ENCODE peak calls at places on chromosomes 3 and 15, in ten cellular contexts. One of them, this sample, is unnamed.

GRCh38 chr3:153026026-153026425 is 136.0 kb upstream of the RAP2B start:
- DNase-seq in tibial nerve: no peak
- DNase-seq in H1: no peak
- DNase-seq in esophagus squamous epithelium: no peak
- DNase-seq in K562: peak; percentile 36
- DNase-seq in Peyer's patch: no peak
- DNase-seq in vagina: no peak
- DNase-seq in transverse colon: no peak
- DNase-seq in breast epithelium: no peak
- DNase-seq in heart left ventricle: no peak
- DNase-seq in this sample: no peak

GRCh38 chr3:195394024-195394423 is 48.8 kb downstream of the ACAP2 start:
- DNase-seq in tibial nerve: no peak
- DNase-seq in H1: no peak
- DNase-seq in esophagus squamous epithelium: no peak
- DNase-seq in K562: no peak
- DNase-seq in Peyer's patch: no peak
- DNase-seq in vagina: no peak
- DNase-seq in transverse colon: no peak
- DNase-seq in breast epithelium: no peak
- DNase-seq in heart left ventricle: no peak
- DNase-seq in this sample: no peak

GRCh38 chr3:170585937-170586310 is at the start of gene SLC7A14:
- DNase-seq in tibial nerve: no peak
- DNase-seq in H1: peak; percentile 69
- DNase-seq in esophagus squamous epithelium: no peak
- DNase-seq in K562: no peak
- DNase-seq in Peyer's patch: no peak
- DNase-seq in vagina: no peak
- DNase-seq in transverse colon: no peak
- DNase-seq in breast epithelium: no peak
- DNase-seq in heart left ventricle: no peak
- DNase-seq in this sample: no peak

GRCh38 chr15:63188247-63188936 is 1.0 kb upstream of the RAB8B start:
- DNase-seq in tibial nerve: no peak
- DNase-seq in H1: no peak
- DNase-seq in esophagus squamous epithelium: no peak
- DNase-seq in K562: no peak
- DNase-seq in Peyer's patch: no peak
- DNase-seq in vagina: no peak
- DNase-seq in transverse colon: no peak
- DNase-seq in breast epithelium: no peak
- DNase-seq in heart left ventricle: no peak
- DNase-seq in this sample: no peak

GRCh38 chr15:67967871-67968423 is 86.2 kb upstream of the PIAS1 start:
- DNase-seq in tibial nerve: peak; percentile 49
- DNase-seq in H1: peak; percentile 86
- DNase-seq in esophagus squamous epithelium: no peak
- DNase-seq in K562: peak; percentile 59
- DNase-seq in Peyer's patch: peak; percentile 64
- DNase-seq in vagina: no peak
- DNase-seq in transverse colon: peak; percentile 76
- DNase-seq in breast epithelium: peak; percentile 39
- DNase-seq in heart left ventricle: peak; percentile 89
- DNase-seq in this sample: peak; percentile 26

GRCh38 chr3:67414740-67415139 is 239.7 kb downstream of the SUCLG2 start:
- DNase-seq in tibial nerve: no peak
- DNase-seq in H1: no peak
- DNase-seq in esophagus squamous epithelium: no peak
- DNase-seq in K562: no peak
- DNase-seq in Peyer's patch: no peak
- DNase-seq in vagina: no peak
- DNase-seq in transverse colon: no peak
- DNase-seq in breast epithelium: no peak
- DNase-seq in heart left ventricle: no peak
- DNase-seq in this sample: no peak

GRCh38 chr15:38193496-38193895 is 59.1 kb upstream of the SPRED1 start:
- DNase-seq in tibial nerve: no peak
- DNase-seq in H1: no peak
- DNase-seq in esophagus squamous epithelium: no peak
- DNase-seq in K562: no peak
- DNase-seq in Peyer's patch: no peak
- DNase-seq in vagina: no peak
- DNase-seq in transverse colon: no peak
- DNase-seq in breast epithelium: no peak
- DNase-seq in heart left ventricle: no peak
- DNase-seq in this sample: no peak

GRCh38 chr3:190096345-190096744 is 24.4 kb downstream of the P3H2 start:
- DNase-seq in tibial nerve: no peak
- DNase-seq in H1: no peak
- DNase-seq in esophagus squamous epithelium: no peak
- DNase-seq in K562: no peak
- DNase-seq in Peyer's patch: no peak
- DNase-seq in vagina: no peak
- DNase-seq in transverse colon: no peak
- DNase-seq in breast epithelium: no peak
- DNase-seq in heart left ventricle: no peak
- DNase-seq in this sample: no peak

DNA sequence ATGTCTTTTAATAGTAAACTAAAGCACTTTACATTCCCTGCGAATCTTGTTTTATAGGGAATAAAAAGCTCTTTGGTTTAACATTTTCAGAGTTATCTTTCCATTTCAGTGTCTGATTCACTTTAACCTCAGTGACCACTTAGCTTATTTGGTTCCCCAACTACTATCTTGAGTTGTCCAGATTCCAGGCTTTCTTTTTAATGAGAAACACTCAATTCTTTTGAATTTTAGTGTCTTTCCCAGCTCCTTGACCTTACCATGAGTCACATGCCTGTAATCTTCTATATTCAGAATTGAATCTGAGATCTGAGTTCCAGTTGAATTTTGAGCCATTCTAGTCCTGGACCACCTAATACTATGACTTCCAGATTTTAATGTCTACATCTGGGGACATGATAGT is 144.4 kb downstream of the KCNAB1 start:
- DNase-seq in tibial nerve: no peak
- DNase-seq in H1: no peak
- DNase-seq in esophagus squamous epithelium: no peak
- DNase-seq in K562: no peak
- DNase-seq in Peyer's patch: no peak
- DNase-seq in vagina: no peak
- DNase-seq in transverse colon: no peak
- DNase-seq in breast epithelium: no peak
- DNase-seq in heart left ventricle: no peak
- DNase-seq in this sample: no peak
- H3K27me3 ChIP-seq in tibial nerve: no peaks in the 10 kb centered on the region
- H3K27me3 ChIP-seq in H1: no peaks in the 10 kb centered on the region
- H3K27me3 ChIP-seq in esophagus squamous epithelium: no peaks in the 10 kb centered on the region
- H3K27me3 ChIP-seq in K562: no peaks in the 10 kb centered on the region
- H3K27me3 ChIP-seq in Peyer's patch: no peaks in the 10 kb centered on the region
- H3K27me3 ChIP-seq in vagina: no peaks in the 10 kb centered on the region
- H3K27me3 ChIP-seq in transverse colon: no peaks in the 10 kb centered on the region
- H3K27me3 ChIP-seq in breast epithelium: no peaks in the 10 kb centered on the region
- H3K27me3 ChIP-seq in heart left ventricle: no peaks in the 10 kb centered on the region
- H3K27me3 ChIP-seq in this sample: no peaks in the 10 kb centered on the region

GRCh38 chr15:78146437-78147154 is 2.6 kb upstream of the IDH3A start:
- DNase-seq in tibial nerve: no peak
- DNase-seq in H1: no peak
- DNase-seq in esophagus squamous epithelium: no peak
- DNase-seq in K562: peak; percentile 17
- DNase-seq in Peyer's patch: no peak
- DNase-seq in vagina: no peak
- DNase-seq in transverse colon: no peak
- DNase-seq in breast epithelium: no peak
- DNase-seq in heart left ventricle: no peak
- DNase-seq in this sample: peak; percentile 74

GRCh38 chr15:78149805-78150751 is 916 bp downstream of the IDH3A start:
- DNase-seq in tibial nerve: no peak
- DNase-seq in H1: no peak
- DNase-seq in esophagus squamous epithelium: no peak
- DNase-seq in K562: no peak
- DNase-seq in Peyer's patch: no peak
- DNase-seq in vagina: no peak
- DNase-seq in transverse colon: no peak
- DNase-seq in breast epithelium: no peak
- DNase-seq in heart left ventricle: no peak
- DNase-seq in this sample: no peak

GRCh38 chr15:78148392-78149067 is 632 bp upstream of the IDH3A start:
- DNase-seq in tibial nerve: no peak
- DNase-seq in H1: no peak
- DNase-seq in esophagus squamous epithelium: no peak
- DNase-seq in K562: no peak
- DNase-seq in Peyer's patch: no peak
- DNase-seq in vagina: no peak
- DNase-seq in transverse colon: no peak
- DNase-seq in breast epithelium: no peak
- DNase-seq in heart left ventricle: no peak
- DNase-seq in this sample: no peak

GRCh38 chr15:78147566-78147965 is 1.6 kb upstream of the IDH3A start:
- DNase-seq in tibial nerve: no peak
- DNase-seq in H1: no peak
- DNase-seq in esophagus squamous epithelium: no peak
- DNase-seq in K562: no peak
- DNase-seq in Peyer's patch: no peak
- DNase-seq in vagina: no peak
- DNase-seq in transverse colon: no peak
- DNase-seq in breast epithelium: no peak
- DNase-seq in heart left ventricle: peak; percentile 66
- DNase-seq in this sample: peak; percentile 59

DNA sequence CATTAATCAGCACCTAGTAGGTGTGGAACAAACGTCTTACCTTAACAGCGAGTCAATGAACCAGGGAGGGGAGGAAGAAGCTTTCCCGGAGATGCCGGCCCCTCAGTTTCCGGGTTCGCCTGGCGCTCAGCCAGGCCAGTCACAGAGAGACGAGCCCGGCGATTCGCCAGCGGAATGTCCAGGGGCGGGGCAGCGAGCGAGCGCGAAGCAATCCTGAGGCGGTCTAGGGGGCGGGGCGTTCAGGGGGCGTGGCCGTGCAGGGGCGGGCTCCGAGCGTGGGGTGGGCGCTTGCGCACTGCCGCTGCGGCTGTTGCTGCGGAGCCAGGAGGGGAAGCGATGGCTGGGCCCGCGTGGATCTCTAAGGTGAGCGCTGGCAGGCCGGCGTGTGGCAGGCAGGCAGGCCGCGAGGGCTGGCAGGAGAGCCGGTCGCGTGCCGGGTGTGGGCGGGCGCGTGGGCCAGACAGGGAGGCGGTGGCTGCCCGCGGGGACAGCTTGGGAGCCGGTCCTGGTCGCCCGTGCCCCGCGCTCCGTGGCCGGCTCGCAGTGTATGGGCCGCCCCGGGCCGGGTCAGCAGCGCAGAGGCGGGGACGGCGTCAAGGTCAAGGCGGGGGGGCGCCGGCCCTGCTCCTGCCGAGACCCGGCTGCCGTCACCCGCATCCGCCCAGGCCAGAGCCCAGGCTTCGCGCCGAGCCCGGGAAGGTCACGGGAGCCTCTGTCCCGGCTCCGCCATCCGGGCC is at the start of gene IDH3A:
- DNase-seq in tibial nerve: peak; percentile 99
- DNase-seq in H1: peak; percentile 100
- DNase-seq in esophagus squamous epithelium: peak; percentile 82
- DNase-seq in K562: peak; percentile 99
- DNase-seq in Peyer's patch: peak; percentile 100
- DNase-seq in vagina: peak; percentile 96
- DNase-seq in transverse colon: peak; percentile 100
- DNase-seq in breast epithelium: peak; percentile 97
- DNase-seq in heart left ventricle: peak; percentile 100
- DNase-seq in this sample: peak; percentile 97
- TF ChIP-seq POLR2A in tibial nerve: peak; percentile 91
- TF ChIP-seq POLR2A in H1: peak; percentile 17
- TF ChIP-seq POLR2A in esophagus squamous epithelium: peak; percentile 91
- TF ChIP-seq POLR2A in K562: peak; percentile 87
- TF ChIP-seq POLR2A in Peyer's patch: peak; percentile 63
- TF ChIP-seq POLR2A in vagina: peak; percentile 87
- TF ChIP-seq POLR2A in transverse colon: peak; percentile 85
- TF ChIP-seq POLR2A in breast epithelium: peak; percentile 22
- TF ChIP-seq POLR2A in heart left ventricle: peak; percentile 94
- TF ChIP-seq POLR2A in this sample: peak; percentile 97

GRCh38 chr15:89759835-89760234 is 8.8 kb upstream of the MESP1 start:
- DNase-seq in tibial nerve: no peak
- DNase-seq in H1: no peak
- DNase-seq in esophagus squamous epithelium: no peak
- DNase-seq in K562: no peak
- DNase-seq in Peyer's patch: no peak
- DNase-seq in vagina: no peak
- DNase-seq in transverse colon: no peak
- DNase-seq in breast epithelium: no peak
- DNase-seq in heart left ventricle: no peak
- DNase-seq in this sample: no peak
- H3K4me3 ChIP-seq in tibial nerve: no peak overlapping the region
- H3K4me3 ChIP-seq in H1: no peak overlapping the region
- H3K4me3 ChIP-seq in esophagus squamous epithelium: no peak overlapping the region
- H3K4me3 ChIP-seq in K562: no peak overlapping the region
- H3K4me3 ChIP-seq in Peyer's patch: no peak overlapping the region
- H3K4me3 ChIP-seq in vagina: no peak overlapping the region
- H3K4me3 ChIP-seq in transverse colon: no peak overlapping the region
- H3K4me3 ChIP-seq in breast epithelium: no peak overlapping the region
- H3K4me3 ChIP-seq in heart left ventricle: no peak overlapping the region
- H3K4me3 ChIP-seq in this sample: no peak overlapping the region

GRCh38 chr3:52056521-52056967 is at the start of gene DUSP7:
- DNase-seq in tibial nerve: peak; percentile 38
- DNase-seq in H1: peak; percentile 76
- DNase-seq in esophagus squamous epithelium: no peak
- DNase-seq in K562: peak; percentile 74
- DNase-seq in Peyer's patch: peak; percentile 84
- DNase-seq in vagina: no peak
- DNase-seq in transverse colon: peak; percentile 77
- DNase-seq in breast epithelium: no peak
- DNase-seq in heart left ventricle: peak; percentile 89
- DNase-seq in this sample: peak; percentile 57

GRCh38 chr3:52058111-52058510 is 1.7 kb upstream of the DUSP7 start:
- DNase-seq in tibial nerve: no peak
- DNase-seq in H1: no peak
- DNase-seq in esophagus squamous epithelium: no peak
- DNase-seq in K562: no peak
- DNase-seq in Peyer's patch: no peak
- DNase-seq in vagina: no peak
- DNase-seq in transverse colon: no peak
- DNase-seq in breast epithelium: no peak
- DNase-seq in heart left ventricle: no peak
- DNase-seq in this sample: no peak

GRCh38 chr3:52055537-52056351 is 627 bp downstream of the DUSP7 start:
- DNase-seq in tibial nerve: no peak
- DNase-seq in H1: peak; percentile 77
- DNase-seq in esophagus squamous epithelium: no peak
- DNase-seq in K562: peak; percentile 18
- DNase-seq in Peyer's patch: peak; percentile 75
- DNase-seq in vagina: no peak
- DNase-seq in transverse colon: peak; percentile 36
- DNase-seq in breast epithelium: no peak
- DNase-seq in heart left ventricle: no peak
- DNase-seq in this sample: peak; percentile 52

GRCh38 chr3:52056968-52057805 is 816 bp upstream of the DUSP7 start:
- DNase-seq in tibial nerve: peak; percentile 98
- DNase-seq in H1: peak; percentile 97
- DNase-seq in esophagus squamous epithelium: peak; percentile 97
- DNase-seq in K562: peak; percentile 97
- DNase-seq in Peyer's patch: peak; percentile 100
- DNase-seq in vagina: peak; percentile 100
- DNase-seq in transverse colon: peak; percentile 100
- DNase-seq in breast epithelium: peak; percentile 99
- DNase-seq in heart left ventricle: peak; percentile 100
- DNase-seq in this sample: peak; percentile 99

DNA sequence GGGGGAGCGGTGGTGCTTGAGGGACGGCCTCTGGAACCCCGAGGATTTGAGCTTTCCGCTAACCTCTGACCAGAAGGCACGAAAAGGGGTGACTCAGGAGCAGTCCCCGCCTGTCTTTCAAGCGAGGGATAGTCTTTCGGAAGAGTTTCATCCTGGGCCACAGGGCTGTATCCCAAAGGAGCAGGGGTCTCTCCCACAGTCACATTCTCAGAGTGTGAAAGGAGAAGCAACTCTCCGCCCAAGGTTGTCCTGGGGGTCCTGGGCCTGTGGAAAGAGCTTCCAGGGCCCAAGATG is 1.4 kb upstream of the DUSP7 start:
- DNase-seq in tibial nerve: no peak
- DNase-seq in H1: no peak
- DNase-seq in esophagus squamous epithelium: no peak
- DNase-seq in K562: no peak
- DNase-seq in Peyer's patch: no peak
- DNase-seq in vagina: no peak
- DNase-seq in transverse colon: no peak
- DNase-seq in breast epithelium: no peak
- DNase-seq in heart left ventricle: no peak
- DNase-seq in this sample: no peak
- H3K27me3 ChIP-seq in tibial nerve: no peaks in the 10 kb centered on the region
- H3K27me3 ChIP-seq in H1: peaks cover 12% of the 10 kb centered on the region
- H3K27me3 ChIP-seq in esophagus squamous epithelium: no peaks in the 10 kb centered on the region
- H3K27me3 ChIP-seq in K562: no peaks in the 10 kb centered on the region
- H3K27me3 ChIP-seq in Peyer's patch: no peaks in the 10 kb centered on the region
- H3K27me3 ChIP-seq in vagina: no peaks in the 10 kb centered on the region
- H3K27me3 ChIP-seq in transverse colon: no peaks in the 10 kb centered on the region
- H3K27me3 ChIP-seq in breast epithelium: no peaks in the 10 kb centered on the region
- H3K27me3 ChIP-seq in heart left ventricle: no peaks in the 10 kb centered on the region
- H3K27me3 ChIP-seq in this sample: no peaks in the 10 kb centered on the region

This sample was measured in gastrocnemius medialis.